ENCODE peak calls at places on chromosome 12, in seven cellular contexts. Q, O, M, W, V, T and Z are unnamed samples.

GRCh38 chr12:79016181-79016580 is 151.6 kb downstream of the SYT1 start:
- DNase-seq in T (no peak), W (no peak), Q (no peak), O (no peak), V (no peak), M (no peak), Z (no peak)

GRCh38 chr12:109880938-109881337 is 597 bp upstream of the GLTP start:
- DNase-seq in Q (no peak), M (no peak), W (no peak), O (no peak), V (no peak), T (no peak), Z (no peak)

GRCh38 chr12:75556306-75556899 is 45.0 kb upstream of the KRR1 start:
- DNase-seq in W (no peak), O (no peak), M (no peak), V (no peak), T (no peak), Q (no peak), Z (no peak)

GRCh38 chr12:45756666-45757065 is 27.2 kb downstream of the ARID2 start:
- DNase-seq in T (no peak), M (no peak), Q (no peak), V (no peak), W (no peak), O (peak), Z (no peak)

GRCh38 chr12:19648173-19648572 is 208.9 kb downstream of the AEBP2 start:
- DNase-seq in M (no peak), T (no peak), W (no peak), O (no peak), Q (no peak), V (no peak), Z (no peak)

GRCh38 chr12:8078400-8078799 is 3.7 kb upstream of the NECAP1 start:
- DNase-seq in Q (no peak), M (no peak), W (peak), O (peak), T (no peak), V (peak), Z (peak)

GRCh38 chr12:115857160-115857920 is 420.2 kb downstream of the MED13L start:
- DNase-seq in V (no peak), Q (no peak), W (no peak), O (no peak), M (no peak), T (no peak), Z (no peak)

GRCh38 chr12:29316772-29317171 is 64.2 kb downstream of the ERGIC2 start:
- DNase-seq in O (no peak), T (no peak), M (no peak), W (no peak), V (no peak), Q (peak), Z (no peak)

GRCh38 chr12:114684870-114685273 is 897 bp upstream of the TBX3 start:
- DNase-seq in Q (no peak), M (no peak), O (no peak), T (no peak), W (no peak), V (no peak), Z (no peak)

GRCh38 chr12:122688291-122688690 is 14.9 kb downstream of the HCAR2 start:
- DNase-seq in O (no peak), Q (no peak), M (no peak), T (no peak), W (no peak), V (no peak), Z (no peak)

GRCh38 chr12:563250-563781 is 99.9 kb downstream of the NINJ2 start:
- DNase-seq in W (peak), Q (no peak), V (no peak), O (no peak), M (no peak), T (no peak), Z (no peak)

GRCh38 chr12:1629338-1630080 is 478 bp downstream of the WNT5B start:
- DNase-seq in T (no peak), M (no peak), W (no peak), O (peak), Q (peak), V (no peak), Z (no peak)

GRCh38 chr12:32756476-32757158 is 920 bp upstream of the YARS2 start:
- DNase-seq in Q (peak), V (no peak), O (no peak), W (no peak), M (no peak), T (no peak), Z (no peak)

GRCh38 chr12:130880411-130880885 is 8.6 kb downstream of the RAN start:
- DNase-seq in Q (no peak), O (no peak), T (no peak), V (no peak), W (no peak), M (no peak), Z (no peak)

GRCh38 chr12:11773889-11774677 is 124.6 kb downstream of the ETV6 start:
- DNase-seq in W (no peak), V (no peak), Q (no peak), O (no peak), T (no peak), M (no peak), Z (no peak)

GRCh38 chr12:104738841-104739642 is 219.0 kb downstream of the SLC41A2 start:
- DNase-seq in T (no peak), O (no peak), M (no peak), Q (no peak), W (no peak), V (no peak), Z (no peak)

GRCh38 chr12:31897791-31898503 is 61.3 kb upstream of the RESF1 start:
- DNase-seq in T (no peak), V (no peak), W (no peak), O (peak), M (no peak), Q (peak), Z (no peak)

GRCh38 chr12:12896261-12896660 is 4.9 kb downstream of the GPRC5A start:
- DNase-seq in W (no peak), M (no peak), T (no peak), O (no peak), Q (no peak), V (no peak), Z (no peak)

GRCh38 chr12:48054955-48055821 is 50.7 kb downstream of the SENP1 start:
- DNase-seq in T (no peak), O (no peak), M (no peak), W (no peak), V (no peak), Q (no peak), Z (no peak)

GRCh38 chr12:61095131-61095530 is 1165.1 kb upstream of the USP15 start:
- DNase-seq in O (no peak), T (peak), M (no peak), W (no peak), V (no peak), Q (no peak), Z (no peak)

GRCh38 chr12:89087149-89087834 is 265.0 kb downstream of the DUSP6 start:
- DNase-seq in V (no peak), T (no peak), O (no peak), M (no peak), W (no peak), Q (no peak), Z (no peak)

GRCh38 chr12:56957229-56958052 is at the start of gene RDH16:
- DNase-seq in Q (peak), T (no peak), V (no peak), M (no peak), W (no peak), O (no peak), Z (no peak)

GRCh38 chr12:1904875-1905274 is 13.6 kb downstream of the CACNA2D4 start:
- DNase-seq in M (no peak), V (no peak), Q (no peak), O (no peak), T (no peak), W (no peak), Z (no peak)

GRCh38 chr12:93135286-93136239 is 206.5 kb upstream of the EEA1 start:
- DNase-seq in W (no peak), T (no peak), V (peak), M (no peak), Q (no peak), O (no peak), Z (no peak)

GRCh38 chr12:90010089-90010488 is 301.5 kb upstream of the ATP2B1 start:
- DNase-seq in T (no peak), V (no peak), M (no peak), Q (no peak), O (no peak), W (no peak), Z (peak)

GRCh38 chr12:22060261-22060660 is 14.2 kb downstream of the CMAS start:
- DNase-seq in M (no peak), O (no peak), Q (no peak), V (no peak), T (no peak), W (no peak), Z (no peak)

GRCh38 chr12:129819391-129819790 is 84.4 kb downstream of the TMEM132D start:
- DNase-seq in O (no peak), T (no peak), M (no peak), Q (no peak), V (no peak), W (no peak), Z (no peak)

GRCh38 chr12:50127546-50127945 is 15.5 kb downstream of the COX14 start:
- DNase-seq in O (no peak), V (no peak), T (no peak), W (no peak), Q (no peak), M (no peak), Z (no peak)

GRCh38 chr12:89969098-89969497 is 260.5 kb upstream of the ATP2B1 start:
- DNase-seq in T (no peak), Q (no peak), W (no peak), O (no peak), V (no peak), M (no peak), Z (no peak)

GRCh38 chr12:100141666-100141997 is 1.0 kb downstream of the BLTP3B start:
- DNase-seq in O (no peak), Q (no peak), M (no peak), T (peak), V (peak), W (no peak), Z (no peak)

GRCh38 chr12:22971247-22971646 is 346.3 kb downstream of the ETNK1 start:
- DNase-seq in W (no peak), O (no peak), V (no peak), T (no peak), Q (no peak), M (no peak), Z (no peak)

GRCh38 chr12:4418913-4419312 is 26.7 kb downstream of the FGF6 start:
- DNase-seq in O (no peak), V (no peak), Q (no peak), W (no peak), T (no peak), M (no peak), Z (no peak)

GRCh38 chr12:92942905-92943304 is 13.8 kb upstream of the EEA1 start:
- DNase-seq in O (no peak), T (no peak), M (no peak), V (peak), Q (no peak), W (no peak), Z (no peak)

GRCh38 chr12:40622246-40622838 is 69.9 kb upstream of the CNTN1 start:
- DNase-seq in O (peak), V (peak), W (no peak), M (no peak), Q (peak), T (peak), Z (no peak)